ENCODE peak calls at places on chromosome 10, in eight cellular contexts. F is astrocyte of the spinal cord; B is HEK293T; J is activated naive CD4-positive, alpha-beta T cell treated with anti-CD3 and anti-CD28 coated beads, Interleukin-2, amount 10 ng/mL, durations not matched to agents 7 days and 5 days; N is stimulated activated CD8-positive, alpha-beta memory T cell treated with anti-CD3 and anti-CD28 coated beads, Interleukin-2, amount 100 ng/mL, for 1 hour; D is endothelial cell of umbilical vein; I is caudate nucleus; M is COR-L47. O is an unnamed sample.

GRCh38 chr10:4057725-4058513 is 272.9 kb upstream of the KLF6 start:
- DNase-seq in F (peak), D (no peak), N (no peak), I (no peak), B (no peak), J (no peak), M (no peak), O (no peak)

GRCh38 chr10:87656431-87657072 is 3.1 kb upstream of the PAPSS2 start:
- DNase-seq in I (no peak), F (peak), B (peak), D (peak), M (no peak), N (no peak), J (no peak), O (peak)

GRCh38 chr10:53843691-53844362 is 957.2 kb downstream of the PCDH15 start:
- DNase-seq in B (peak), I (no peak), N (no peak), D (peak), M (no peak), F (peak), J (no peak), O (no peak)

GRCh38 chr10:49742683-49743463 is 19.2 kb downstream of the OGDHL start:
- DNase-seq in D (no peak), N (no peak), F (no peak), M (no peak), J (no peak), B (no peak), I (no peak), O (no peak)

GRCh38 chr10:114017266-114017665 is 26.4 kb upstream of the ADRB1 start:
- DNase-seq in I (no peak), F (no peak), B (no peak), D (no peak), J (no peak), N (no peak), M (no peak), O (no peak)

GRCh38 chr10:49552277-49552676 is 13.4 kb upstream of the ERCC6 start:
- DNase-seq in F (peak), M (no peak), I (no peak), J (no peak), D (peak), B (no peak), N (no peak), O (peak)

GRCh38 chr10:118173326-118173725 is 126.6 kb upstream of the RAB11FIP2 start:
- DNase-seq in M (no peak), F (no peak), I (no peak), J (no peak), N (no peak), B (no peak), D (no peak), O (no peak)

GRCh38 chr10:34830527-34830926 is 15.4 kb upstream of the PARD3 start:
- DNase-seq in F (no peak), B (no peak), I (peak), N (no peak), M (no peak), J (no peak), D (no peak), O (no peak)

GRCh38 chr10:112565434-112566053 is 118.5 kb downstream of the VTI1A start:
- DNase-seq in F (peak), D (peak), J (peak), M (peak), B (peak), N (no peak), I (no peak), O (peak)

GRCh38 chr10:105413997-105414396 is 772.9 kb downstream of the SORCS3 start:
- DNase-seq in N (no peak), B (no peak), I (no peak), J (no peak), D (no peak), F (no peak), M (no peak), O (no peak)

GRCh38 chr10:7587865-7588188 is 78.9 kb downstream of the ITIH5 start:
- DNase-seq in M (no peak), J (no peak), F (no peak), N (no peak), D (no peak), B (no peak), I (no peak), O (no peak)

GRCh38 chr10:78600740-78601139 is 468.0 kb upstream of the ZMIZ1 start:
- DNase-seq in N (no peak), D (no peak), J (no peak), F (peak), I (no peak), M (no peak), B (no peak), O (no peak)

GRCh38 chr10:72808001-72808400 is 85.5 kb upstream of the OIT3 start:
- DNase-seq in N (no peak), I (no peak), D (no peak), M (peak), J (no peak), F (no peak), B (no peak), O (no peak)

GRCh38 chr10:114311496-114312195 is 72.6 kb downstream of the VWA2 start:
- DNase-seq in I (no peak), B (no peak), M (no peak), J (no peak), D (no peak), F (no peak), N (no peak), O (no peak)

O was measured in COLO829.